ENCODE peak calls at places on chromosomes 4 and X, in seven cellular contexts. One of them, this sample, is unnamed.

GRCh38 chr4:95362906-95363578 is 185.7 kb downstream of the UNC5C start:
- DNase-seq in SK-N-SH: peak; percentile 48
- DNase-seq in GM23338: peak; percentile 79
- DNase-seq in spleen: no peak
- DNase-seq in left lung: no peak
- DNase-seq in Peyer's patch: no peak
- DNase-seq in stomach: no peak
- DNase-seq in this sample: peak; percentile 73

GRCh38 chr4:101232074-101232776 is 115.1 kb downstream of the PPP3CA start:
- DNase-seq in stomach: no peak
- DNase-seq in GM23338: no peak
- DNase-seq in Peyer's patch: no peak
- DNase-seq in spleen: no peak
- DNase-seq in left lung: no peak
- DNase-seq in SK-N-SH: no peak
- DNase-seq in this sample: no peak

GRCh38 chr4:152357206-152357605 is 178.7 kb downstream of the FBXW7 start:
- DNase-seq in SK-N-SH: no peak
- DNase-seq in Peyer's patch: no peak
- DNase-seq in spleen: no peak
- DNase-seq in GM23338: no peak
- DNase-seq in left lung: peak; percentile 80
- DNase-seq in stomach: no peak
- DNase-seq in this sample: no peak

GRCh38 chr4:74370912-74371311 is 6.0 kb downstream of the EREG start:
- DNase-seq in SK-N-SH: peak; percentile 42
- DNase-seq in spleen: no peak
- DNase-seq in GM23338: peak; percentile 82
- DNase-seq in left lung: no peak
- DNase-seq in Peyer's patch: no peak
- DNase-seq in stomach: no peak
- DNase-seq in this sample: peak; percentile 26

GRCh38 chr4:65791807-65792308 is 121.6 kb upstream of the EPHA5 start:
- DNase-seq in GM23338: peak; percentile 34
- DNase-seq in left lung: no peak
- DNase-seq in stomach: no peak
- DNase-seq in spleen: no peak
- DNase-seq in Peyer's patch: no peak
- DNase-seq in SK-N-SH: no peak
- DNase-seq in this sample: no peak

GRCh38 chr4:76680934-76681333 is 217.0 kb downstream of the SOWAHB start:
- DNase-seq in GM23338: no peak
- DNase-seq in spleen: no peak
- DNase-seq in Peyer's patch: no peak
- DNase-seq in SK-N-SH: no peak
- DNase-seq in left lung: no peak
- DNase-seq in stomach: no peak
- DNase-seq in this sample: no peak

GRCh38 chrX:130376077-130376476 is 9.4 kb downstream of the GPR119 start:
- DNase-seq in GM23338: no peak
- DNase-seq in left lung: no peak
- DNase-seq in Peyer's patch: no peak
- DNase-seq in stomach: no peak
- DNase-seq in SK-N-SH: no peak
- DNase-seq in spleen: no peak
- DNase-seq in this sample: no peak

GRCh38 chrX:124555036-124555595 is 208.8 kb downstream of the SH2D1A start:
- DNase-seq in spleen: no peak
- DNase-seq in Peyer's patch: no peak
- DNase-seq in GM23338: no peak
- DNase-seq in stomach: no peak
- DNase-seq in left lung: no peak
- DNase-seq in SK-N-SH: no peak
- DNase-seq in this sample: no peak

GRCh38 chr4:98470366-98470765 is 188.0 kb downstream of the TSPAN5 start:
- DNase-seq in SK-N-SH: no peak
- DNase-seq in left lung: no peak
- DNase-seq in GM23338: no peak
- DNase-seq in Peyer's patch: no peak
- DNase-seq in stomach: no peak
- DNase-seq in spleen: no peak
- DNase-seq in this sample: no peak

GRCh38 chr4:44629280-44629866 is 22.1 kb downstream of the YIPF7 start:
- DNase-seq in SK-N-SH: peak; percentile 47
- DNase-seq in spleen: no peak
- DNase-seq in Peyer's patch: no peak
- DNase-seq in stomach: no peak
- DNase-seq in GM23338: peak; percentile 74
- DNase-seq in left lung: no peak
- DNase-seq in this sample: peak; percentile 49

GRCh38 chr4:87633239-87633638 is 16.8 kb upstream of the DMP1 start:
- DNase-seq in Peyer's patch: no peak
- DNase-seq in spleen: no peak
- DNase-seq in left lung: no peak
- DNase-seq in SK-N-SH: peak; percentile 24
- DNase-seq in GM23338: no peak
- DNase-seq in stomach: no peak
- DNase-seq in this sample: peak; percentile 17

GRCh38 chr4:113243312-113243711 is 193.9 kb downstream of the ANK2 start:
- DNase-seq in stomach: no peak
- DNase-seq in SK-N-SH: no peak
- DNase-seq in Peyer's patch: no peak
- DNase-seq in left lung: no peak
- DNase-seq in spleen: no peak
- DNase-seq in GM23338: no peak
- DNase-seq in this sample: no peak

GRCh38 chr4:5962416-5962815 is 55.8 kb downstream of the C4orf50 start:
- DNase-seq in spleen: no peak
- DNase-seq in SK-N-SH: no peak
- DNase-seq in Peyer's patch: no peak
- DNase-seq in stomach: no peak
- DNase-seq in GM23338: no peak
- DNase-seq in left lung: no peak
- DNase-seq in this sample: no peak

GRCh38 chr4:98166025-98166730 is 22.9 kb upstream of the STPG2 start:
- DNase-seq in left lung: peak; percentile 42
- DNase-seq in Peyer's patch: no peak
- DNase-seq in stomach: peak; percentile 86
- DNase-seq in SK-N-SH: no peak
- DNase-seq in GM23338: no peak
- DNase-seq in spleen: no peak
- DNase-seq in this sample: no peak

GRCh38 chr4:153564630-153565525 is 98.7 kb downstream of the TMEM131L start:
- DNase-seq in spleen: no peak
- DNase-seq in stomach: peak; percentile 50
- DNase-seq in Peyer's patch: no peak
- DNase-seq in GM23338: no peak
- DNase-seq in left lung: no peak
- DNase-seq in SK-N-SH: no peak
- DNase-seq in this sample: peak; percentile 66

GRCh38 chrX:119292445-119292844 is 56.4 kb downstream of the PGRMC1 start:
- DNase-seq in stomach: no peak
- DNase-seq in spleen: no peak
- DNase-seq in SK-N-SH: no peak
- DNase-seq in GM23338: peak; percentile 24
- DNase-seq in Peyer's patch: no peak
- DNase-seq in left lung: no peak
- DNase-seq in this sample: no peak

GRCh38 chr4:113474017-113474416 is 287.5 kb downstream of the CAMK2D start:
- DNase-seq in stomach: no peak
- DNase-seq in GM23338: no peak
- DNase-seq in left lung: no peak
- DNase-seq in SK-N-SH: no peak
- DNase-seq in Peyer's patch: no peak
- DNase-seq in spleen: no peak
- DNase-seq in this sample: no peak

GRCh38 chr4:70722199-70722791 is 531 bp downstream of the RUFY3 start:
- DNase-seq in SK-N-SH: peak; percentile 57
- DNase-seq in Peyer's patch: no peak
- DNase-seq in GM23338: no peak
- DNase-seq in spleen: no peak
- DNase-seq in stomach: no peak
- DNase-seq in left lung: no peak
- DNase-seq in this sample: peak; percentile 66

GRCh38 chr4:144808034-144808433 is 162.1 kb downstream of the HHIP start:
- DNase-seq in Peyer's patch: no peak
- DNase-seq in GM23338: no peak
- DNase-seq in left lung: no peak
- DNase-seq in stomach: no peak
- DNase-seq in SK-N-SH: no peak
- DNase-seq in spleen: no peak
- DNase-seq in this sample: no peak

GRCh38 chrX:94524867-94525266 is 850.9 kb downstream of the FAM133A start:
- DNase-seq in stomach: no peak
- DNase-seq in SK-N-SH: peak; percentile 7
- DNase-seq in spleen: no peak
- DNase-seq in Peyer's patch: no peak
- DNase-seq in left lung: no peak
- DNase-seq in GM23338: peak; percentile 22
- DNase-seq in this sample: no peak
- TF ChIP-seq CTCF in stomach: no peak
- TF ChIP-seq CTCF in SK-N-SH: peak; percentile 37
- TF ChIP-seq CTCF in spleen: no peak
- TF ChIP-seq CTCF in Peyer's patch: no peak
- TF ChIP-seq CTCF in left lung: no peak
- TF ChIP-seq CTCF in GM23338: peak; percentile 43
- TF ChIP-seq CTCF in this sample: peak; percentile 19

DNA sequence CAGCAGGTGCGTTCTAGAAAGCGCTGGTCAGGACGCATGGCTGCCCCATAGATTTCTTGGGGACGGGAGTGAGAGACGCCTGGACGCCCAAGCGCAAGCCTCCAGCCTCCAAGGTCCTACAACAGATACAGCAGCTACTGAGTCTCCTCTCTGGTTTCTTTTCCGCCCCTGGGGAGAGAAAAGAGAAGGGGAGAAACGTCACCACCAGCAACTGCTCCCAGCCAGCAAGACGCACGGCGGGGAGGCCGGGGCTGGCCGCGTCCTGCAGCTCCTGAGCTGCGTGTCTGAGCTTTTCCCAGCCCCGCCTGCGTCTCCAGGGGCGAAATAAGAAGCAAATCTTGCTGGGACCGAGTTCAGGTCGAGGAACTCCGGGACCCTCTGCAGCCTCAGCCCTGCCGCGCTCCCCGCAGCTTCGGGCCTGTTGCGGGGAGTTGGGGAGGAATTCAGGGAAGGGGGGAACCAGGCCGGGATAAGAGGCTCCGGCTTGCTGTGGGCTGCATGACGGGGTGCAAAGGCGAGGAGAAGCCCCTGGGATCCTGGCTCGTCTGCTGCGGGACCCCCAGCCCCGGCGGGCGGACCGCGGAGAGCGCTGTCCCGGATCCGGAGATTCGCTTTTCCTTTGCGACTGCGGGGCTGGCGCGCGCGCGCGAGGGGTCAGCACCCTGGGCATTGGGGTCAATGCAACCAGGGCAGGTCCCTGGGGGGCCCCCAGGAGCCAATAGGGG is 6.8 kb upstream of the SHOX start:
- DNase-seq in GM23338: peak; percentile 78
- DNase-seq in spleen: peak; percentile 54
- DNase-seq in stomach: no peak
- DNase-seq in SK-N-SH: no peak
- DNase-seq in left lung: no peak
- DNase-seq in Peyer's patch: no peak
- DNase-seq in this sample: no peak
- H3K27me3 ChIP-seq in GM23338: peaks cover 96% of the 10 kb centered on the region
- H3K27me3 ChIP-seq in spleen: peaks cover 31% of the 10 kb centered on the region
- H3K27me3 ChIP-seq in stomach: peaks cover 15% of the 10 kb centered on the region
- H3K27me3 ChIP-seq in SK-N-SH: no peaks in the 10 kb centered on the region
- H3K27me3 ChIP-seq in left lung: peaks cover 18% of the 10 kb centered on the region
- H3K27me3 ChIP-seq in Peyer's patch: no peaks in the 10 kb centered on the region
- H3K27me3 ChIP-seq in this sample: no peaks in the 10 kb centered on the region

DNA sequence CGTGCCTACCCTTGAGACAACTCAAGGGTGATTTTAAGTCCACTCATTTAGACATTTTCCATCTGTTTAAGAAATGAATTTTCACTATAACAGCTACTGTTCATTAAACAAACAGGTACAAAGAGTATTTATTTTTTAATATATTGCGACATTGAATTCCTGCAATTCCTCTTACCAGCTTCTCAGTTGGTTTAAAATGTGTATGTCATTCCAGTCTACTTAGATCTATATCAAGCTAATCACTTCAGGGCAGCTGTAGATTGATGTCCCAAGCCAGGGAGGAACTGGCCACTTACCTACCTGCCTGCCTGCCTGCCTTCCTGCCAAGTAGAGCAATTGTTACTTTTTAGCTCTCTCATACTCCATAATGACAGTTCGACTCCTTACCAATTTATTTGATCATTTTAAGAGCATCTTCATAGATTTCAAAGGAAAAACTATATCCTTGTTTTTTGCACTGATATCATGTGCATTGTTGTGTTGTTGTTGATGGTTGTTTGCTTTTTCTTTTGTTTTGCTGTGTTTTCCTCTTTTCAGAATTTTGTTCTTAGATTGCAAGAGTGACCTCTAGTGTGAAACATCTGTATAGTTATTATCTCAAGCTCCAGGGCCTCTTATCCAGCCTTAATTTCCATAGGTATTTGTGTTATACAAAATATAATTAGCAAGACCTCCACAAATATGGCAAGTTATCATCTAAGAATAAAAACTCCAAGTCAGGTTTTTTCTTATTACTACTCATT is 120.9 kb upstream of the NRK start:
- DNase-seq in left lung: no peak
- DNase-seq in spleen: no peak
- DNase-seq in stomach: no peak
- DNase-seq in GM23338: peak; percentile 39
- DNase-seq in Peyer's patch: no peak
- DNase-seq in SK-N-SH: peak; percentile 0
- DNase-seq in this sample: no peak
- TF ChIP-seq CTCF in left lung: no peak
- TF ChIP-seq CTCF in spleen: no peak
- TF ChIP-seq CTCF in stomach: no peak
- TF ChIP-seq CTCF in GM23338: peak; percentile 41
- TF ChIP-seq CTCF in Peyer's patch: no peak
- TF ChIP-seq CTCF in SK-N-SH: peak; percentile 48
- TF ChIP-seq CTCF in this sample: no peak

GRCh38 chr4:41757521-41758156 is 9.1 kb upstream of the PHOX2B start:
- DNase-seq in stomach: no peak
- DNase-seq in spleen: no peak
- DNase-seq in SK-N-SH: no peak
- DNase-seq in Peyer's patch: no peak
- DNase-seq in GM23338: peak; percentile 40
- DNase-seq in left lung: no peak
- DNase-seq in this sample: no peak

GRCh38 chr4:41751325-41752061 is 3.0 kb upstream of the PHOX2B start:
- DNase-seq in spleen: no peak
- DNase-seq in left lung: peak; percentile 48
- DNase-seq in stomach: no peak
- DNase-seq in SK-N-SH: peak; percentile 78
- DNase-seq in Peyer's patch: no peak
- DNase-seq in GM23338: peak; percentile 62
- DNase-seq in this sample: peak; percentile 82

GRCh38 chr4:41750624-41751324 is 2.2 kb upstream of the PHOX2B start:
- DNase-seq in left lung: peak; percentile 54
- DNase-seq in SK-N-SH: peak; percentile 71
- DNase-seq in stomach: no peak
- DNase-seq in GM23338: peak; percentile 70
- DNase-seq in spleen: no peak
- DNase-seq in Peyer's patch: no peak
- DNase-seq in this sample: peak; percentile 67

GRCh38 chr4:41752081-41752836 is 3.7 kb upstream of the PHOX2B start:
- DNase-seq in GM23338: no peak
- DNase-seq in SK-N-SH: peak; percentile 50
- DNase-seq in Peyer's patch: no peak
- DNase-seq in left lung: no peak
- DNase-seq in stomach: no peak
- DNase-seq in spleen: no peak
- DNase-seq in this sample: no peak

GRCh38 chr4:41753942-41754341 is 5.4 kb upstream of the PHOX2B start:
- DNase-seq in Peyer's patch: no peak
- DNase-seq in SK-N-SH: peak; percentile 57
- DNase-seq in left lung: no peak
- DNase-seq in stomach: no peak
- DNase-seq in spleen: no peak
- DNase-seq in GM23338: no peak
- DNase-seq in this sample: peak; percentile 65
- H3K27me3 ChIP-seq in Peyer's patch: peaks cover 27% of the 10 kb centered on the region
- H3K27me3 ChIP-seq in SK-N-SH: peaks cover 40% of the 10 kb centered on the region
- H3K27me3 ChIP-seq in left lung: peaks cover 61% of the 10 kb centered on the region
- H3K27me3 ChIP-seq in stomach: peaks cover 23% of the 10 kb centered on the region
- H3K27me3 ChIP-seq in spleen: peaks cover 41% of the 10 kb centered on the region
- H3K27me3 ChIP-seq in GM23338: peaks cover 100% of the 10 kb centered on the region
- H3K27me3 ChIP-seq in this sample: no peaks in the 10 kb centered on the region